ENCODE peak calls at places on chromosomes 13 and 19, in seven cellular contexts. One of them, this sample, is unnamed.

GRCh38 chr19:41405776-41406175 is 8.2 kb downstream of the BCKDHA start:
- DNase-seq in cardiac muscle cell: no peak
- DNase-seq in astrocyte of the spinal cord: no peak
- DNase-seq in BJ: no peak
- DNase-seq in fibroblast of mammary gland: no peak
- DNase-seq in HS-27A: no peak
- DNase-seq in G401: no peak
- DNase-seq in this sample: no peak

GRCh38 chr13:63184693-63185092 is 1769.0 kb upstream of the PCDH20 start:
- DNase-seq in BJ: peak
- DNase-seq in G401: no peak
- DNase-seq in astrocyte of the spinal cord: peak
- DNase-seq in HS-27A: peak
- DNase-seq in cardiac muscle cell: peak
- DNase-seq in fibroblast of mammary gland: peak
- DNase-seq in this sample: no peak

GRCh38 chr19:57348136-57348535 is 2.9 kb upstream of the ZNF304 start:
- DNase-seq in BJ: peak
- DNase-seq in G401: no peak
- DNase-seq in cardiac muscle cell: peak
- DNase-seq in fibroblast of mammary gland: peak
- DNase-seq in astrocyte of the spinal cord: no peak
- DNase-seq in HS-27A: no peak
- DNase-seq in this sample: no peak

GRCh38 chr19:2040647-2041435 is 10.2 kb downstream of the MKNK2 start:
- DNase-seq in BJ: no peak
- DNase-seq in HS-27A: no peak
- DNase-seq in G401: no peak
- DNase-seq in cardiac muscle cell: no peak
- DNase-seq in astrocyte of the spinal cord: no peak
- DNase-seq in fibroblast of mammary gland: no peak
- DNase-seq in this sample: no peak

GRCh38 chr13:26062853-26063444 is 11.1 kb upstream of the SHISA2 start:
- DNase-seq in astrocyte of the spinal cord: peak
- DNase-seq in G401: peak
- DNase-seq in BJ: no peak
- DNase-seq in fibroblast of mammary gland: peak
- DNase-seq in cardiac muscle cell: peak
- DNase-seq in HS-27A: no peak
- DNase-seq in this sample: peak

GRCh38 chr13:36163809-36164308 is 32.7 kb upstream of the DCLK1 start:
- DNase-seq in G401: peak
- DNase-seq in BJ: peak
- DNase-seq in cardiac muscle cell: peak
- DNase-seq in HS-27A: peak
- DNase-seq in astrocyte of the spinal cord: peak
- DNase-seq in fibroblast of mammary gland: peak
- DNase-seq in this sample: no peak

GRCh38 chr13:111153977-111154332 is 38.8 kb downstream of the ARHGEF7 start:
- DNase-seq in astrocyte of the spinal cord: no peak
- DNase-seq in HS-27A: peak
- DNase-seq in G401: peak
- DNase-seq in fibroblast of mammary gland: peak
- DNase-seq in cardiac muscle cell: no peak
- DNase-seq in BJ: no peak
- DNase-seq in this sample: no peak

GRCh38 chr19:55080121-55080914 is 4.6 kb downstream of the EPS8L1 start:
- DNase-seq in BJ: no peak
- DNase-seq in G401: no peak
- DNase-seq in cardiac muscle cell: peak
- DNase-seq in HS-27A: no peak
- DNase-seq in fibroblast of mammary gland: peak
- DNase-seq in astrocyte of the spinal cord: peak
- DNase-seq in this sample: peak

GRCh38 chr13:98547455-98547854 is 29.5 kb downstream of the STK24 start:
- DNase-seq in G401: no peak
- DNase-seq in HS-27A: no peak
- DNase-seq in astrocyte of the spinal cord: no peak
- DNase-seq in cardiac muscle cell: no peak
- DNase-seq in BJ: no peak
- DNase-seq in fibroblast of mammary gland: no peak
- DNase-seq in this sample: no peak

GRCh38 chr13:113742000-113742441 is 17.0 kb upstream of the TMEM255B start:
- DNase-seq in G401: no peak
- DNase-seq in BJ: no peak
- DNase-seq in HS-27A: no peak
- DNase-seq in cardiac muscle cell: peak
- DNase-seq in fibroblast of mammary gland: peak
- DNase-seq in astrocyte of the spinal cord: no peak
- DNase-seq in this sample: no peak

GRCh38 chr13:67118277-67118676 is 111.9 kb downstream of the PCDH9 start:
- DNase-seq in astrocyte of the spinal cord: no peak
- DNase-seq in cardiac muscle cell: no peak
- DNase-seq in G401: no peak
- DNase-seq in HS-27A: no peak
- DNase-seq in fibroblast of mammary gland: no peak
- DNase-seq in BJ: no peak
- DNase-seq in this sample: no peak

GRCh38 chr19:54561840-54562239 is 11.8 kb upstream of the LILRA2 start:
- DNase-seq in cardiac muscle cell: no peak
- DNase-seq in astrocyte of the spinal cord: no peak
- DNase-seq in G401: no peak
- DNase-seq in HS-27A: no peak
- DNase-seq in BJ: no peak
- DNase-seq in fibroblast of mammary gland: no peak
- DNase-seq in this sample: no peak

GRCh38 chr19:51690359-51691121 is 2.6 kb upstream of the SPACA6 start:
- DNase-seq in HS-27A: peak
- DNase-seq in fibroblast of mammary gland: peak
- DNase-seq in G401: peak
- DNase-seq in astrocyte of the spinal cord: peak
- DNase-seq in cardiac muscle cell: peak
- DNase-seq in BJ: no peak
- DNase-seq in this sample: no peak

GRCh38 chr19:18203408-18203862 is 407 bp downstream of the RAB3A start:
- DNase-seq in BJ: no peak
- DNase-seq in G401: peak
- DNase-seq in fibroblast of mammary gland: no peak
- DNase-seq in HS-27A: no peak
- DNase-seq in astrocyte of the spinal cord: no peak
- DNase-seq in cardiac muscle cell: peak
- DNase-seq in this sample: no peak

GRCh38 chr19:21143846-21144245 is 2.0 kb downstream of the ZNF431 start:
- DNase-seq in astrocyte of the spinal cord: no peak
- DNase-seq in G401: no peak
- DNase-seq in fibroblast of mammary gland: peak
- DNase-seq in HS-27A: no peak
- DNase-seq in cardiac muscle cell: no peak
- DNase-seq in BJ: no peak
- DNase-seq in this sample: no peak

GRCh38 chr13:78867655-78868054 is 208.7 kb upstream of the OBI1 start:
- DNase-seq in BJ: no peak
- DNase-seq in G401: no peak
- DNase-seq in astrocyte of the spinal cord: no peak
- DNase-seq in cardiac muscle cell: no peak
- DNase-seq in fibroblast of mammary gland: no peak
- DNase-seq in HS-27A: no peak
- DNase-seq in this sample: no peak

GRCh38 chr19:16587031-16588023 is 15.1 kb upstream of the SLC35E1 start:
- DNase-seq in G401: no peak
- DNase-seq in cardiac muscle cell: no peak
- DNase-seq in astrocyte of the spinal cord: peak
- DNase-seq in HS-27A: no peak
- DNase-seq in fibroblast of mammary gland: peak
- DNase-seq in BJ: no peak
- DNase-seq in this sample: no peak

GRCh38 chr13:112194579-112194978 is 127.6 kb downstream of the SOX1 start:
- DNase-seq in G401: no peak
- DNase-seq in astrocyte of the spinal cord: no peak
- DNase-seq in fibroblast of mammary gland: no peak
- DNase-seq in cardiac muscle cell: no peak
- DNase-seq in BJ: no peak
- DNase-seq in HS-27A: no peak
- DNase-seq in this sample: no peak

GRCh38 chr13:41942462-41943094 is 18.3 kb downstream of the VWA8 start:
- DNase-seq in G401: no peak
- DNase-seq in fibroblast of mammary gland: peak
- DNase-seq in astrocyte of the spinal cord: peak
- DNase-seq in BJ: no peak
- DNase-seq in HS-27A: no peak
- DNase-seq in cardiac muscle cell: peak
- DNase-seq in this sample: no peak

GRCh38 chr19:38707512-38708114 is 36.7 kb downstream of the CAPN12 start:
- DNase-seq in cardiac muscle cell: peak
- DNase-seq in BJ: no peak
- DNase-seq in G401: no peak
- DNase-seq in HS-27A: no peak
- DNase-seq in astrocyte of the spinal cord: peak
- DNase-seq in fibroblast of mammary gland: no peak
- DNase-seq in this sample: no peak

GRCh38 chr19:54114340-54114826 is 1.1 kb downstream of the TFPT start:
- DNase-seq in cardiac muscle cell: peak
- DNase-seq in HS-27A: no peak
- DNase-seq in BJ: no peak
- DNase-seq in astrocyte of the spinal cord: peak
- DNase-seq in fibroblast of mammary gland: peak
- DNase-seq in G401: no peak
- DNase-seq in this sample: no peak

GRCh38 chr13:35630551-35631275 is 154.2 kb upstream of the MAB21L1 start:
- DNase-seq in G401: peak
- DNase-seq in astrocyte of the spinal cord: peak
- DNase-seq in BJ: no peak
- DNase-seq in cardiac muscle cell: peak
- DNase-seq in fibroblast of mammary gland: peak
- DNase-seq in HS-27A: peak
- DNase-seq in this sample: no peak

GRCh38 chr13:85148009-85148408 is 651.2 kb downstream of the SLITRK6 start:
- DNase-seq in cardiac muscle cell: peak
- DNase-seq in astrocyte of the spinal cord: peak
- DNase-seq in BJ: no peak
- DNase-seq in fibroblast of mammary gland: no peak
- DNase-seq in HS-27A: no peak
- DNase-seq in G401: peak
- DNase-seq in this sample: no peak

GRCh38 chr13:48633695-48634094 is 20.0 kb upstream of the CYSLTR2 start:
- DNase-seq in astrocyte of the spinal cord: no peak
- DNase-seq in G401: no peak
- DNase-seq in HS-27A: no peak
- DNase-seq in BJ: no peak
- DNase-seq in cardiac muscle cell: no peak
- DNase-seq in fibroblast of mammary gland: no peak
- DNase-seq in this sample: no peak

GRCh38 chr13:51829236-51829899 is 15.6 kb downstream of the TMEM272 start:
- DNase-seq in BJ: no peak
- DNase-seq in cardiac muscle cell: no peak
- DNase-seq in fibroblast of mammary gland: no peak
- DNase-seq in G401: peak
- DNase-seq in HS-27A: no peak
- DNase-seq in astrocyte of the spinal cord: no peak
- DNase-seq in this sample: no peak

GRCh38 chr19:40255619-40256166 is 29.2 kb upstream of the CCNP start:
- DNase-seq in BJ: no peak
- DNase-seq in G401: no peak
- DNase-seq in fibroblast of mammary gland: no peak
- DNase-seq in HS-27A: no peak
- DNase-seq in cardiac muscle cell: no peak
- DNase-seq in astrocyte of the spinal cord: no peak
- DNase-seq in this sample: no peak

GRCh38 chr13:88507909-88508308 is 836.7 kb downstream of the SLITRK5 start:
- DNase-seq in cardiac muscle cell: no peak
- DNase-seq in astrocyte of the spinal cord: no peak
- DNase-seq in G401: no peak
- DNase-seq in fibroblast of mammary gland: no peak
- DNase-seq in HS-27A: no peak
- DNase-seq in BJ: no peak
- DNase-seq in this sample: no peak

This sample was measured in neural crest cell.